ENCODE peak calls at places on chromosomes 5 and 9, in six cellular contexts. W, Y, L, H, I and K are unnamed samples.

GRCh38 chr5:111280282-111280901 is 56.2 kb downstream of the CAMK4 start:
- DNase-seq in L (no peak), W (no peak), Y (no peak), I (no peak), H (no peak), K (no peak)

GRCh38 chr9:126752881-126753670 is 51.8 kb upstream of the ZBTB43 start:
- DNase-seq in Y (no peak), L (no peak), I (no peak), W (no peak), H (no peak), K (no peak)

GRCh38 chr5:168468836-168469235 is 17.4 kb upstream of the RARS1 start:
- DNase-seq in L (no peak), Y (no peak), W (peak), I (no peak), H (no peak), K (no peak)

GRCh38 chr5:81908771-81909170 is 63.1 kb upstream of the ATG10 start:
- DNase-seq in I (no peak), H (no peak), L (no peak), W (no peak), Y (no peak), K (no peak)

GRCh38 chr9:13811876-13812275 is 502.1 kb downstream of the NFIB start:
- DNase-seq in Y (no peak), L (no peak), H (no peak), I (no peak), W (no peak), K (no peak)

GRCh38 chr9:137973829-137974416 is 96.3 kb downstream of the CACNA1B start:
- DNase-seq in W (no peak), L (no peak), H (no peak), I (no peak), Y (no peak), K (no peak)

GRCh38 chr5:147805030-147805454 is 22.5 kb upstream of the JAKMIP2 start:
- DNase-seq in L (peak), W (no peak), H (no peak), I (no peak), Y (no peak), K (no peak)

GRCh38 chr5:157530226-157530972 is 45.2 kb downstream of the ADAM19 start:
- DNase-seq in W (no peak), Y (no peak), L (no peak), H (no peak), I (no peak), K (no peak)

GRCh38 chr9:76215066-76215465 is 179.2 kb downstream of the RFK start:
- DNase-seq in I (no peak), W (peak), Y (no peak), L (no peak), H (no peak), K (no peak)

GRCh38 chr5:177306674-177307543 is 3.3 kb downstream of the PRELID1 start:
- DNase-seq in L (no peak), I (no peak), W (no peak), H (no peak), Y (no peak), K (no peak)

GRCh38 chr5:54415896-54416640 is 39.4 kb upstream of the HSPB3 start:
- DNase-seq in W (peak), Y (no peak), H (no peak), L (no peak), I (no peak), K (no peak)

GRCh38 chr9:121989010-121989409 is 104.1 kb downstream of the TTLL11 start:
- DNase-seq in H (no peak), I (no peak), Y (peak), L (no peak), W (no peak), K (no peak)

GRCh38 chr5:35066260-35066795 is 18.6 kb upstream of the AGXT2 start:
- DNase-seq in I (no peak), H (no peak), L (no peak), W (no peak), Y (no peak), K (no peak)

GRCh38 chr5:56813302-56813701 is 2.0 kb upstream of the MAP3K1 start:
- DNase-seq in W (no peak), I (no peak), H (no peak), L (no peak), Y (no peak), K (no peak)

DNA sequence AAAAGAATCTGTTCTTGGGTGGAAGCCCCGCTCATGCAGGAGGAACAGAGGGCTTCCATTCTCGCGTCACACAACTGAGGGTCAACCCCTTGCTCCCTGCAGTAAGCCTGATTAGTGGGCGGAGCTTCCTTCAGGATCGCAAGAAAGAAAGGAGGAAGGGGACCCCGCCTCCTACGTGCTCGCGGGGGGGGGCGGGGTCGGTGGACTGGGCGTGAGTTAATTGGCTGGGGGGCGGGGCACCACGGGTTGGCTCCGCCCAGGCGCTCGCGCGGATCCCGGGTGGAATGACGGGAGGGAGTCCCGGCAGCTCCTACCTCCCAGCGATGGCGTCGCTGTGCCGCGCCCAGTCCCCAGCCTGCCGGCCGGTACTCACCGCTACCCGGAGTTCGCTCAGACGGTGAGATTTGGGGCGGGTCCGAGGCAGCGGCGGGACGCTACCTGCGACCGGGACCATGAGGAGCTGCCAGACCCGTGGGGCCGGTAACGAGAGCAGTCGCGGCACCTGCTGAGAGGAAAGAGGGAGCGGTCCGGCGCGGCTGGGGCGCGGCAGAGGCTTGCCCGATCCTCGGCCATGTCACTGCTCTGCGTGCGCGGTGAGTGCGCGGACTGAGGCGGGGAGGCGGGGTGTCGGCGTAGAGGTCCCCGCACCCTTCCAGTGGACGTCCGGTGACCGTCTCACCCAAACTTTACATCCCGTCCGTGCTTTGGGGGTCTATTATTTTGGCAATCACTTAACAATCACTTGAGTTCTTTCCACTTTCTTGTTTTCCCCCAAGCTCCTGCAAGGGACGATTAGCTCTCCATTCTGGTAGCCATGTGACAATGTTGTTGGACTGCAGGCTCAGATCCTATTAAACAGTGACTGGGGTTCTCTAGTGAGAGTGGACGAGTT is at the start of gene UNC13B:
- DNase-seq in H (peak), L (peak), Y (peak), W (no peak), I (peak), K (peak)
- TF ChIP-seq CTCF in H (peak), L (no peak), Y (peak), W (no peak), I (no peak), K (no peak)

DNA sequence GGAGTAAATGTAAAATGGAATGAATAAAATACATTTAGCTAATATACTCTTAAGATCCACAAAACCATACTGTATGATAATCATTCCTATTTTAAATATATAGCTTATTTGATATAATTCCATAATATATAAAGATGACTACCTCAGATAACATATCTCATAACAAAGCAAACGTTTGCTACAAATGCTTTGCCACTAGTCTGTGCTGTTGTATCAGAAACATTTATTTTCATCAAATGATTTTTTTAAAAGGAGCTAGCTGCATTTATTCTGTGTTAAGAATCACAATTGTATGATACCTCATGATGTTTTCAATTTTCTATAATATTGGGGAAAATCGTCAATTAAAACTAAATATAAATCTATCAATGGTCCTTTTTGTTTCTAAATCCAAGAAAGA is 567.2 kb downstream of the PTPRD start:
- DNase-seq in L (no peak), Y (no peak), H (no peak), I (no peak), W (no peak), K (no peak)
- TF ChIP-seq CTCF in L (no peak), Y (peak), H (peak), I (no peak), W (no peak), K (no peak)

GRCh38 chr5:108659531-108659930 is 88.2 kb upstream of the FER start:
- DNase-seq in H (no peak), W (no peak), I (no peak), L (no peak), Y (no peak), K (no peak)
- TF ChIP-seq CTCF in H (no peak), W (no peak), I (no peak), L (no peak), Y (no peak), K (no peak)

DNA sequence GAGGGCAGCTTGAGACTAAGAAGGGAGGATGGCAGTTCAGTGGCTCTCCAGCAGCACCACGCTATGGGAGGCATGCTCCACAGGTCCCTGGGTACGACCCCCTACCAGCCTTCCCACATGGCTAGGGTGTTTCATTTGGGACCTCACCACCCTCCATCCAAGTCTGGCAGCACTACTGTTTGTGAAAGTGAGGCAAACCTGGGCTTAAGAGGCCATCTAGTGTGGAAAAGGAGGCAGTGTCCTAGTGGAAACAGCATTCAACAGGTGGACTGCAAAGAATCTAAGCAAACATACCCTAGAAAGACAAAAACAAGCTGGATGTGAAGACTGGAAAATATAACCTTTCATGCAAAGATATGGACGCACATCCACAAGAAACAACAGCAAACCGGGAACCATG is 4.8 kb upstream of the C5orf47 start:
- DNase-seq in L (no peak), Y (no peak), W (no peak), I (no peak), H (no peak), K (no peak)
- TF ChIP-seq CTCF in L (no peak), Y (peak), W (peak), I (no peak), H (peak), K (no peak)